ENCODE peak calls at places on chromosome 17, in four cellular contexts. One of them, this sample, is unnamed.

GRCh38 chr17:62760888-62761267 is 47.2 kb downstream of the MARCHF10 start:
- DNase-seq in A549: no peak
- DNase-seq in HepG2: no peak
- DNase-seq in GM12878: no peak
- DNase-seq in this sample: no peak

GRCh38 chr17:44376124-44376523 is 12.5 kb upstream of the FAM171A2 start:
- DNase-seq in A549: peak
- DNase-seq in HepG2: peak
- DNase-seq in GM12878: no peak
- DNase-seq in this sample: peak

GRCh38 chr17:28810437-28810836 is 32.2 kb downstream of the FAM222B start:
- DNase-seq in A549: no peak
- DNase-seq in HepG2: no peak
- DNase-seq in GM12878: no peak
- DNase-seq in this sample: no peak

GRCh38 chr17:48148029-48148759 is 40.6 kb downstream of the SNX11 start:
- DNase-seq in A549: no peak
- DNase-seq in HepG2: no peak
- DNase-seq in GM12878: no peak
- DNase-seq in this sample: peak

GRCh38 chr17:8124350-8125195 is 667 bp upstream of the HES7 start:
- DNase-seq in A549: no peak
- DNase-seq in HepG2: no peak
- DNase-seq in GM12878: no peak
- DNase-seq in this sample: no peak

GRCh38 chr17:49361129-49361901 is 735 bp downstream of the ZNF652 start:
- DNase-seq in A549: peak
- DNase-seq in HepG2: peak
- DNase-seq in GM12878: peak
- DNase-seq in this sample: peak

GRCh38 chr17:78917451-78918307 is 7.5 kb downstream of the TIMP2 start:
- DNase-seq in A549: no peak
- DNase-seq in HepG2: no peak
- DNase-seq in GM12878: no peak
- DNase-seq in this sample: no peak

GRCh38 chr17:15321556-15322250 is 19.7 kb downstream of the TEKT3 start:
- DNase-seq in A549: no peak
- DNase-seq in HepG2: no peak
- DNase-seq in GM12878: no peak
- DNase-seq in this sample: no peak

GRCh38 chr17:38554430-38555350 is 51.1 kb downstream of the SRCIN1 start:
- DNase-seq in A549: no peak
- DNase-seq in HepG2: no peak
- DNase-seq in GM12878: no peak
- DNase-seq in this sample: no peak

GRCh38 chr17:18999911-19000310 is 4.7 kb downstream of the FAM83G start:
- DNase-seq in A549: no peak
- DNase-seq in HepG2: no peak
- DNase-seq in GM12878: no peak
- DNase-seq in this sample: no peak

GRCh38 chr17:82269882-82270500 is 3.5 kb downstream of the CSNK1D start:
- DNase-seq in A549: no peak
- DNase-seq in HepG2: no peak
- DNase-seq in GM12878: no peak
- DNase-seq in this sample: no peak

GRCh38 chr17:2482218-2482617 is 29.5 kb downstream of the METTL16 start:
- DNase-seq in A549: no peak
- DNase-seq in HepG2: no peak
- DNase-seq in GM12878: no peak
- DNase-seq in this sample: no peak

GRCh38 chr17:34306466-34306865 is 12.8 kb upstream of the CCL8 start:
- DNase-seq in A549: peak
- DNase-seq in HepG2: no peak
- DNase-seq in GM12878: no peak
- DNase-seq in this sample: peak

GRCh38 chr17:45719335-45720071 is 64.6 kb upstream of the CRHR1 start:
- DNase-seq in A549: peak
- DNase-seq in HepG2: peak
- DNase-seq in GM12878: no peak
- DNase-seq in this sample: no peak

GRCh38 chr17:8122391-8122922 is 1.4 kb downstream of the HES7 start:
- DNase-seq in A549: no peak
- DNase-seq in HepG2: no peak
- DNase-seq in GM12878: no peak
- DNase-seq in this sample: no peak

GRCh38 chr17:7234100-7235012 is at the start of gene DVL2:
- DNase-seq in A549: peak
- DNase-seq in HepG2: peak
- DNase-seq in GM12878: peak
- DNase-seq in this sample: peak

GRCh38 chr17:17849147-17849820 is 12.5 kb upstream of the SREBF1 start:
- DNase-seq in A549: no peak
- DNase-seq in HepG2: peak
- DNase-seq in GM12878: peak
- DNase-seq in this sample: no peak

GRCh38 chr17:59381716-59382570 is 50.5 kb downstream of the YPEL2 start:
- DNase-seq in A549: no peak
- DNase-seq in HepG2: no peak
- DNase-seq in GM12878: no peak
- DNase-seq in this sample: no peak
- TF ChIP-seq MAX in A549: no peak
- TF ChIP-seq MAX in HepG2: no peak
- TF ChIP-seq MAX in GM12878: no peak
- TF ChIP-seq MAX in this sample: no peak

GRCh38 chr17:67531291-67531690 is 154.2 kb downstream of the PITPNC1 start:
- DNase-seq in A549: no peak
- DNase-seq in HepG2: no peak
- DNase-seq in GM12878: no peak
- DNase-seq in this sample: peak

GRCh38 chr17:67528751-67529436 is 151.8 kb downstream of the PITPNC1 start:
- DNase-seq in A549: peak
- DNase-seq in HepG2: peak
- DNase-seq in GM12878: no peak
- DNase-seq in this sample: peak

GRCh38 chr17:67525239-67526135 is 148.4 kb downstream of the PITPNC1 start:
- DNase-seq in A549: no peak
- DNase-seq in HepG2: no peak
- DNase-seq in GM12878: no peak
- DNase-seq in this sample: no peak

GRCh38 chr17:67521773-67522069 is 144.6 kb downstream of the PITPNC1 start:
- DNase-seq in A549: no peak
- DNase-seq in HepG2: no peak
- DNase-seq in GM12878: no peak
- DNase-seq in this sample: no peak

DNA sequence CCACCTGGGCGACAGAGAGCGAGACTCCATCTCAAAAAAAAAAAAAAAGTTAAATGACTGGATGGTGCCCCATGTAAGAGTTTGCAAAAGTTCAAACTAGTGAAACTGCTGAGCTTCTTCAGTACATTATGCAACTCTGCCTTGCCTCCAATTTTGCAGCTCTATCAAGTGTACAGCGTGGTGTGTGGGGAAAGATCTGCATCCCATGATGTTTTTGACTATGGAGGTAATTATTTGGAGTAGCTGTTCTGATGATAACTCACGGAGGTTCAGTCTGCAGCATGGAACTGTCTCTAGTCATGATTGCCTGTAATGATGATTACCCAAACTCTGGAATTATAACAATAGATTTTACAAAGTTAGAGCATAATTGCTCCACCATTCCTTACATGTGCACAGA is 149.6 kb downstream of the PITPNC1 start:
- DNase-seq in A549: no peak
- DNase-seq in HepG2: no peak
- DNase-seq in GM12878: no peak
- DNase-seq in this sample: no peak
- TF ChIP-seq PBX3 in A549: no peak
- TF ChIP-seq PBX3 in HepG2: no peak
- TF ChIP-seq PBX3 in GM12878: no peak
- TF ChIP-seq PBX3 in this sample: no peak

GRCh38 chr17:68535903-68536302 is 23.7 kb downstream of the PRKAR1A start:
- DNase-seq in A549: no peak
- DNase-seq in HepG2: no peak
- DNase-seq in GM12878: no peak
- DNase-seq in this sample: no peak
- TF ChIP-seq MAX in A549: no peak
- TF ChIP-seq MAX in HepG2: no peak
- TF ChIP-seq MAX in GM12878: no peak
- TF ChIP-seq MAX in this sample: no peak

GRCh38 chr17:68198931-68199836 is 48.7 kb upstream of the AMZ2 start:
- DNase-seq in A549: peak
- DNase-seq in HepG2: no peak
- DNase-seq in GM12878: no peak
- DNase-seq in this sample: peak

GRCh38 chr17:68196394-68197090 is 51.3 kb upstream of the AMZ2 start:
- DNase-seq in A549: no peak
- DNase-seq in HepG2: no peak
- DNase-seq in GM12878: no peak
- DNase-seq in this sample: no peak

GRCh38 chr17:68195667-68196393 is 52.0 kb upstream of the AMZ2 start:
- DNase-seq in A549: no peak
- DNase-seq in HepG2: no peak
- DNase-seq in GM12878: no peak
- DNase-seq in this sample: peak

GRCh38 chr17:68197997-68198930 is 49.6 kb upstream of the AMZ2 start:
- DNase-seq in A549: peak
- DNase-seq in HepG2: no peak
- DNase-seq in GM12878: no peak
- DNase-seq in this sample: peak

GRCh38 chr17:68197091-68197996 is 50.5 kb upstream of the AMZ2 start:
- DNase-seq in A549: peak
- DNase-seq in HepG2: no peak
- DNase-seq in GM12878: no peak
- DNase-seq in this sample: peak
- TF ChIP-seq PBX3 in A549: no peak
- TF ChIP-seq PBX3 in HepG2: no peak
- TF ChIP-seq PBX3 in GM12878: no peak
- TF ChIP-seq PBX3 in this sample: no peak

GRCh38 chr17:80528521-80528920 is 16.1 kb upstream of the RPTOR start:
- DNase-seq in A549: no peak
- DNase-seq in HepG2: no peak
- DNase-seq in GM12878: no peak
- DNase-seq in this sample: peak

GRCh38 chr17:80531400-80531799 is 13.2 kb upstream of the RPTOR start:
- DNase-seq in A549: no peak
- DNase-seq in HepG2: no peak
- DNase-seq in GM12878: no peak
- DNase-seq in this sample: no peak

GRCh38 chr17:80529104-80529903 is 15.3 kb upstream of the RPTOR start:
- DNase-seq in A549: no peak
- DNase-seq in HepG2: no peak
- DNase-seq in GM12878: no peak
- DNase-seq in this sample: peak

GRCh38 chr17:80527016-80527645 is 17.5 kb upstream of the RPTOR start:
- DNase-seq in A549: peak
- DNase-seq in HepG2: no peak
- DNase-seq in GM12878: no peak
- DNase-seq in this sample: no peak

DNA sequence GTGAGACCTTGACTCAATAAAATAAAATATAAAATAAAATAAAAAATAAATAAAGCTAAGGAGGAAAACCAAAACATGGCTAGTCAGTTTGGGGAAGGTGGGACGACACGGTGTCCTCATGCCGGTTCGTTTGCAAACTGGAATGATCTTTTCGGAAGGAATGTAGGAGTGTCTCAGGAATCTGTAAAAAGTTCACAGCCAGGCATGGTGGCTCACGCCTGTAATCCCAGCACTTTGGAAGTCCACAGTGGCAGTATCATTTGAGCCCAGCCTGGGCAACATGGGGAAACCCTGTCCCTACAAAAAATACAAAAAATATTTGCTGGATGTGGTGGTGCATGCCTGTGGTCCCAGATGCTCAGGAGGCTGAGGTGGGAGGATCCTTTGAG is 14.7 kb upstream of the RPTOR start:
- DNase-seq in A549: no peak
- DNase-seq in HepG2: no peak
- DNase-seq in GM12878: no peak
- DNase-seq in this sample: no peak
- TF ChIP-seq MAX in A549: no peak
- TF ChIP-seq MAX in HepG2: no peak
- TF ChIP-seq MAX in GM12878: no peak
- TF ChIP-seq MAX in this sample: no peak

GRCh38 chr17:77467513-77467912 is 326.7 kb downstream of the SEC14L1 start:
- DNase-seq in A549: no peak
- DNase-seq in HepG2: no peak
- DNase-seq in GM12878: no peak
- DNase-seq in this sample: no peak
- TF ChIP-seq PBX3 in A549: no peak
- TF ChIP-seq PBX3 in HepG2: no peak
- TF ChIP-seq PBX3 in GM12878: no peak
- TF ChIP-seq PBX3 in this sample: no peak

DNA sequence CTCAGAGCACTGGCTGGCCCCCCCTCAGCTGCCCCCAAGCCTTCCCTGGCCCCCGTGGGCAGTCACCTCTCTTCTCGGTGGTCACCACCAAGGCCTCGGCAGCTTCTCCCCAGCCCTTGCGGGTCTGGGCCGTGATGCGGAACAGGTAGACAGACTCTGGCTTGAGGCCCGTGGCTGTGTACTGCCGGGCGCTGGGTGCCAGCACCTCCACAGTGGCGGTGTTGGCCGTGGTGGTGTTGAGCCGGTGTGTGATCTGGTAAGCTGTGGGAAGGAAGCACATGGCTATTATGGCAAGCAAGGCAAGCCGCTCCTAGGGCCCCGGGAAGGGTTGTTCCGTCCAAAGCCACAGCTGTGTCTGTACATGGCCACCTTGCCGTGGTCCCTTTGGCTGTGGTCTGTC is 78.4 kb upstream of the CDC42EP4 start:
- DNase-seq in A549: no peak
- DNase-seq in HepG2: no peak
- DNase-seq in GM12878: no peak
- DNase-seq in this sample: no peak
- TF ChIP-seq MAX in A549: no peak
- TF ChIP-seq MAX in HepG2: no peak
- TF ChIP-seq MAX in GM12878: no peak
- TF ChIP-seq MAX in this sample: no peak

GRCh38 chr17:50935201-50936124 is 69.3 kb upstream of the TOB1 start:
- DNase-seq in A549: peak
- DNase-seq in HepG2: peak
- DNase-seq in GM12878: no peak
- DNase-seq in this sample: no peak
- TF ChIP-seq PBX3 in A549: peak
- TF ChIP-seq PBX3 in HepG2: no peak
- TF ChIP-seq PBX3 in GM12878: no peak
- TF ChIP-seq PBX3 in this sample: no peak

GRCh38 chr17:4617590-4618356 is 23.7 kb downstream of the ALOX15 start:
- DNase-seq in A549: no peak
- DNase-seq in HepG2: no peak
- DNase-seq in GM12878: no peak
- DNase-seq in this sample: no peak
- TF ChIP-seq MAX in A549: no peak
- TF ChIP-seq MAX in HepG2: no peak
- TF ChIP-seq MAX in GM12878: no peak
- TF ChIP-seq MAX in this sample: no peak

This sample was measured in SK-N-SH.